ENCODE peak calls at places on chromosomes 11 and 22, in six cellular contexts. X is putamen; F is NCI-H524; L is amygdala; H is activated T-helper 2 cell treated with anti-CD3 and anti-CD28 coated beads, Interferon-gamma antibody, Interleukin-2, Interleukin-4, amounts not matched to agents 10 μg/mL and 5 μg/mL and 100 μg/mL, durations not matched to agents 14 hours and 24 hours and 36 hours; K is pulmonary artery endothelial cell. D is an unnamed sample.

GRCh38 chr11:73416711-73417265 is 40.6 kb downstream of the RELT start:
- DNase-seq in X (no peak), F (no peak), L (no peak), H (no peak), K (no peak), D (no peak)

GRCh38 chr11:19087658-19088057 is 27.1 kb upstream of the MRGPRX2 start:
- DNase-seq in X (no peak), F (no peak), L (no peak), H (no peak), K (peak; percentile 96), D (no peak)

GRCh38 chr22:32473388-32473952 is 1.1 kb upstream of the FBXO7 start:
- DNase-seq in X (peak; percentile 77), F (peak; percentile 80), L (no peak), H (peak; percentile 43), K (no peak), D (peak; percentile 28)

GRCh38 chr11:87036756-87037449 is 831 bp upstream of the TMEM135 start:
- DNase-seq in X (peak; percentile 36), F (no peak), L (no peak), H (no peak), K (no peak), D (no peak)

GRCh38 chr22:17955611-17956379 is 68.6 kb downstream of the MICAL3 start:
- DNase-seq in X (peak; percentile 27), F (peak; percentile 23), L (no peak), H (no peak), K (no peak), D (no peak)

GRCh38 chr22:25334091-25334490 is 114.7 kb downstream of the CRYBB2 start:
- DNase-seq in X (peak; percentile 12), F (peak; percentile 55), L (no peak), H (peak; percentile 19), K (no peak), D (peak; percentile 45)

GRCh38 chr11:48105096-48105990 is 111.3 kb upstream of the OR4B1 start:
- DNase-seq in X (no peak), F (no peak), L (no peak), H (no peak), K (no peak), D (no peak)

GRCh38 chr11:75233688-75234295 is 6.8 kb upstream of the TPBGL start:
- DNase-seq in X (no peak), F (no peak), L (no peak), H (no peak), K (peak; percentile 44), D (no peak)

GRCh38 chr11:75562048-75562835 is at the start of gene SERPINH1:
- DNase-seq in X (peak; percentile 61), F (peak; percentile 78), L (peak; percentile 27), H (peak; percentile 48), K (no peak), D (peak; percentile 56)

GRCh38 chr22:43090130-43090789 is 1.1 kb upstream of the TTLL1 start:
- DNase-seq in X (peak; percentile 65), F (peak; percentile 92), L (no peak), H (peak; percentile 44), K (peak; percentile 59), D (no peak)

GRCh38 chr11:45266693-45267451 is 19.3 kb downstream of the SYT13 start:
- DNase-seq in X (no peak), F (no peak), L (no peak), H (no peak), K (no peak), D (no peak)

GRCh38 chr11:35112056-35112845 is 26.7 kb upstream of the CD44 start:
- DNase-seq in X (no peak), F (peak; percentile 75), L (no peak), H (no peak), K (no peak), D (no peak)

GRCh38 chr22:27436591-27436990 is 365.0 kb downstream of the MN1 start:
- DNase-seq in X (no peak), F (no peak), L (no peak), H (no peak), K (no peak), D (no peak)

GRCh38 chr22:21450858-21451331 is 16.3 kb upstream of the TMEM191C start:
- DNase-seq in X (no peak), F (no peak), L (no peak), H (no peak), K (no peak), D (no peak)

GRCh38 chr11:69864589-69864929 is 45.3 kb upstream of the FGF3 start:
- DNase-seq in X (no peak), F (no peak), L (no peak), H (no peak), K (no peak), D (no peak)

GRCh38 chr11:848988-849824 is 6.6 kb downstream of the TSPAN4 start:
- DNase-seq in X (no peak), F (peak; percentile 59), L (no peak), H (no peak), K (no peak), D (no peak)

GRCh38 chr11:94000641-94001040 is 20.5 kb upstream of the HEPHL1 start:
- DNase-seq in X (no peak), F (no peak), L (no peak), H (no peak), K (no peak), D (no peak)

GRCh38 chr11:3807856-3808845 is at the start of gene PGAP2:
- DNase-seq in X (no peak), F (peak; percentile 66), L (no peak), H (peak; percentile 53), K (no peak), D (peak; percentile 39)

GRCh38 chr22:37904572-37905533 is 1.2 kb upstream of the MICALL1 start:
- DNase-seq in X (no peak), F (peak; percentile 48), L (no peak), H (no peak), K (peak; percentile 78), D (peak; percentile 34)

GRCh38 chr11:74024630-74025029 is 15.7 kb upstream of the UCP3 start:
- DNase-seq in X (no peak), F (no peak), L (no peak), H (no peak), K (no peak), D (no peak)

GRCh38 chr11:26985941-26986340 is 8.0 kb upstream of the FIBIN start:
- DNase-seq in X (no peak), F (no peak), L (no peak), H (no peak), K (no peak), D (no peak)

GRCh38 chr11:111561801-111562325 is 21.3 kb downstream of the LAYN start:
- DNase-seq in X (no peak), F (no peak), L (no peak), H (no peak), K (no peak), D (no peak)

GRCh38 chr11:76667856-76668255 is 2.7 kb downstream of the LRRC32 start:
- DNase-seq in X (no peak), F (no peak), L (no peak), H (no peak), K (no peak), D (no peak)

GRCh38 chr11:46684364-46684763 is 16.1 kb downstream of the ARHGAP1 start:
- DNase-seq in X (no peak), F (no peak), L (no peak), H (no peak), K (no peak), D (no peak)

GRCh38 chr11:6526411-6527135 is 29.5 kb downstream of the DNHD1 start:
- DNase-seq in X (no peak), F (no peak), L (no peak), H (no peak), K (no peak), D (no peak)

GRCh38 chr11:2566223-2567025 is 121.6 kb downstream of the KCNQ1 start:
- DNase-seq in X (no peak), F (no peak), L (no peak), H (no peak), K (no peak), D (no peak)

GRCh38 chr22:25700996-25701815 is 40.8 kb upstream of the MYO18B start:
- DNase-seq in X (peak; percentile 22), F (peak; percentile 92), L (peak; percentile 8), H (no peak), K (no peak), D (peak; percentile 50)

GRCh38 chr11:29161216-29161615 is 855.6 kb downstream of the KCNA4 start:
- DNase-seq in X (no peak), F (peak; percentile 23), L (no peak), H (no peak), K (peak; percentile 5), D (no peak)

GRCh38 chr11:9901931-9902330 is 238.1 kb downstream of the SWAP70 start:
- DNase-seq in X (no peak), F (no peak), L (no peak), H (no peak), K (no peak), D (no peak)

GRCh38 chr11:111148953-111149352 is 96.6 kb upstream of the POU2AF2 start:
- DNase-seq in X (peak; percentile 2), F (no peak), L (no peak), H (no peak), K (no peak), D (no peak)

GRCh38 chr11:134676516-134677287 is 264.7 kb upstream of the B3GAT1 start:
- DNase-seq in X (no peak), F (no peak), L (no peak), H (no peak), K (no peak), D (no peak)

GRCh38 chr22:48335442-48336139 is 1492.1 kb downstream of the BRD1 start:
- DNase-seq in X (no peak), F (no peak), L (no peak), H (no peak), K (no peak), D (no peak)

D was measured in anterior cingulate cortex.